ENCODE peak calls at places on chromosomes 5 and 9, in eight cellular contexts. X, Y, B, F, A, L, H and W are unnamed samples.

GRCh38 chr9:91424403-91425176 is 958 bp upstream of the NFIL3 start:
- DNase-seq in X (peak; percentile 77), Y (peak; percentile 82), B (peak; percentile 96), F (peak; percentile 55), A (no peak), L (peak; percentile 75), H (peak; percentile 98), W (no peak)

GRCh38 chr5:168075387-168075786 is 216.1 kb upstream of the WWC1 start:
- DNase-seq in X (no peak), Y (no peak), B (no peak), F (no peak), A (no peak), L (no peak), H (no peak), W (no peak)

GRCh38 chr5:136814621-136815378 is 449.5 kb upstream of the TRPC7 start:
- DNase-seq in X (peak; percentile 81), Y (no peak), B (no peak), F (no peak), A (no peak), L (no peak), H (no peak), W (no peak)

GRCh38 chr9:89614319-89614892 is 9.6 kb downstream of the GADD45G start:
- DNase-seq in X (peak; percentile 35), Y (no peak), B (no peak), F (no peak), A (no peak), L (no peak), H (no peak), W (no peak)

GRCh38 chr5:32233696-32234447 is 59.8 kb upstream of the GOLPH3 start:
- DNase-seq in X (no peak), Y (peak; percentile 96), B (no peak), F (no peak), A (no peak), L (no peak), H (no peak), W (no peak)

GRCh38 chr5:88480245-88480644 is 211.6 kb upstream of the TMEM161B start:
- DNase-seq in X (peak; percentile 13), Y (no peak), B (no peak), F (no peak), A (no peak), L (no peak), H (no peak), W (no peak)

GRCh38 chr9:75333624-75334023 is 245.3 kb downstream of the OSTF1 start:
- DNase-seq in X (no peak), Y (no peak), B (no peak), F (no peak), A (no peak), L (no peak), H (no peak), W (no peak)

GRCh38 chr5:58259685-58260152 is 200.2 kb downstream of the PLK2 start:
- DNase-seq in X (peak; percentile 95), Y (peak; percentile 78), B (no peak), F (peak; percentile 86), A (no peak), L (no peak), H (no peak), W (no peak)

GRCh38 chr9:120876842-120877240 is at the start of gene PHF19:
- DNase-seq in X (peak; percentile 78), Y (peak; percentile 68), B (peak; percentile 85), F (peak; percentile 78), A (no peak), L (no peak), H (no peak), W (no peak)

GRCh38 chr5:172618574-172619365 is 22.3 kb upstream of the NEURL1B start:
- DNase-seq in X (no peak), Y (no peak), B (peak; percentile 47), F (no peak), A (no peak), L (no peak), H (no peak), W (no peak)

GRCh38 chr9:113602126-113603119 is 138.9 kb downstream of the RGS3 start:
- DNase-seq in X (peak; percentile 98), Y (no peak), B (peak; percentile 97), F (no peak), A (no peak), L (no peak), H (no peak), W (no peak)

GRCh38 chr9:126965541-126966428 is 51.2 kb downstream of the RALGPS1 start:
- DNase-seq in X (peak; percentile 82), Y (peak; percentile 74), B (peak; percentile 75), F (peak; percentile 80), A (no peak), L (peak; percentile 24), H (no peak), W (peak; percentile 29)